ENCODE peak calls at places on chromosomes 4 and X, in seven cellular contexts. C, T, I, B, N, H and U are unnamed samples.

GRCh38 chr4:97923096-97923495 is 220.2 kb downstream of the STPG2 start:
- DNase-seq in C (no peak), T (no peak), I (no peak), B (no peak), N (no peak), H (no peak), U (no peak)

GRCh38 chr4:122826000-122826595 is 533 bp upstream of the FGF2 start:
- DNase-seq in C (peak; percentile 13), T (no peak), I (no peak), B (no peak), N (peak; percentile 5), H (no peak), U (peak; percentile 87)

GRCh38 chrX:140141444-140142029 is 176.2 kb upstream of the CXorf66 start:
- DNase-seq in C (peak; percentile 51), T (no peak), I (peak; percentile 9), B (peak; percentile 35), N (peak; percentile 44), H (peak; percentile 43), U (peak; percentile 41)

GRCh38 chr4:25104561-25104960 is 55.7 kb downstream of the SEPSECS start:
- DNase-seq in C (no peak), T (no peak), I (no peak), B (no peak), N (no peak), H (no peak), U (no peak)

GRCh38 chr4:88005086-88005485 is 2.3 kb upstream of the PKD2 start:
- DNase-seq in C (no peak), T (no peak), I (no peak), B (no peak), N (no peak), H (no peak), U (peak; percentile 71)

GRCh38 chrX:1249101-1249887 is 19.3 kb upstream of the CSF2RA start:
- DNase-seq in C (peak; percentile 82), T (no peak), I (peak; percentile 83), B (peak; percentile 60), N (no peak), H (peak; percentile 64), U (peak; percentile 36)

GRCh38 chr4:2006956-2007653 is 1.7 kb downstream of the NELFA start:
- DNase-seq in C (no peak), T (no peak), I (peak; percentile 43), B (no peak), N (no peak), H (no peak), U (no peak)

GRCh38 chrX:46447384-46447783 is 97.8 kb downstream of the ZNF674 start:
- DNase-seq in C (no peak), T (no peak), I (peak; percentile 32), B (no peak), N (no peak), H (no peak), U (peak; percentile 67)

GRCh38 chr4:130043796-130044195 is 947.8 kb downstream of the C4orf33 start:
- DNase-seq in C (no peak), T (no peak), I (peak; percentile 4), B (peak; percentile 43), N (no peak), H (no peak), U (no peak)

GRCh38 chrX:70476934-70477733 is 32.5 kb downstream of the DLG3 start:
- DNase-seq in C (peak; percentile 13), T (peak; percentile 36), I (peak; percentile 87), B (peak; percentile 53), N (no peak), H (no peak), U (peak; percentile 56)

GRCh38 chr4:1410491-1411325 is 4.5 kb upstream of the NKX1-1 start:
- DNase-seq in C (peak; percentile 97), T (peak; percentile 47), I (peak; percentile 46), B (no peak), N (peak; percentile 48), H (peak; percentile 93), U (peak; percentile 67)

GRCh38 chr4:5220028-5220427 is 168.7 kb downstream of the STK32B start:
- DNase-seq in C (peak; percentile 70), T (no peak), I (peak; percentile 24), B (no peak), N (no peak), H (peak; percentile 18), U (peak; percentile 31)

GRCh38 chr4:38950159-38950558 is 82.0 kb downstream of the TMEM156 start:
- DNase-seq in C (no peak), T (no peak), I (no peak), B (no peak), N (no peak), H (no peak), U (no peak)

GRCh38 chrX:51876441-51876840 is 17.0 kb upstream of the MAGED1 start:
- DNase-seq in C (no peak), T (no peak), I (peak; percentile 44), B (no peak), N (no peak), H (no peak), U (peak; percentile 60)

GRCh38 chrX:133913658-133914388 is 71.6 kb downstream of the GPC3 start:
- DNase-seq in C (peak; percentile 71), T (no peak), I (no peak), B (no peak), N (no peak), H (peak; percentile 44), U (no peak)

GRCh38 chrX:46572295-46572936 is 1.1 kb upstream of the CHST7 start:
- DNase-seq in C (no peak), T (no peak), I (no peak), B (no peak), N (no peak), H (no peak), U (peak; percentile 16)

GRCh38 chr4:87838207-87838606 is 5.4 kb downstream of the MEPE start:
- DNase-seq in C (peak; percentile 15), T (no peak), I (no peak), B (peak; percentile 22), N (no peak), H (no peak), U (peak; percentile 49)

GRCh38 chr4:169723207-169723606 is 34.5 kb downstream of the HPF1 start:
- DNase-seq in C (peak; percentile 33), T (no peak), I (peak; percentile 4), B (peak; percentile 31), N (peak; percentile 34), H (no peak), U (no peak)

GRCh38 chr4:104942990-104943758 is 203.5 kb upstream of the TET2 start:
- DNase-seq in C (no peak), T (no peak), I (no peak), B (no peak), N (no peak), H (no peak), U (no peak)

GRCh38 chr4:99945718-99946345 is 586 bp downstream of the DNAJB14 start:
- DNase-seq in C (no peak), T (no peak), I (peak; percentile 60), B (peak; percentile 14), N (peak; percentile 68), H (peak; percentile 9), U (peak; percentile 67)

GRCh38 chr4:6008766-6009385 is 9.4 kb downstream of the C4orf50 start:
- DNase-seq in C (no peak), T (no peak), I (no peak), B (no peak), N (no peak), H (no peak), U (no peak)

GRCh38 chr4:91280551-91281290 is 1023.0 kb upstream of the GRID2 start:
- DNase-seq in C (no peak), T (no peak), I (no peak), B (no peak), N (no peak), H (no peak), U (no peak)

GRCh38 chr4:5888222-5888701 is 4.6 kb downstream of the CRMP1 start:
- DNase-seq in C (peak; percentile 92), T (no peak), I (peak; percentile 17), B (no peak), N (peak; percentile 92), H (peak; percentile 71), U (no peak)

GRCh38 chrX:37956223-37956622 is 50.1 kb upstream of the SYTL5 start:
- DNase-seq in C (no peak), T (no peak), I (no peak), B (no peak), N (no peak), H (no peak), U (no peak)

GRCh38 chrX:37959212-37960021 is 46.9 kb upstream of the SYTL5 start:
- DNase-seq in C (no peak), T (no peak), I (no peak), B (no peak), N (no peak), H (no peak), U (no peak)

GRCh38 chrX:37955273-37955672 is 51.1 kb upstream of the SYTL5 start:
- DNase-seq in C (no peak), T (no peak), I (no peak), B (no peak), N (no peak), H (no peak), U (no peak)

GRCh38 chrX:37961118-37961517 is 45.2 kb upstream of the SYTL5 start:
- DNase-seq in C (no peak), T (no peak), I (no peak), B (no peak), N (no peak), H (no peak), U (no peak)

DNA sequence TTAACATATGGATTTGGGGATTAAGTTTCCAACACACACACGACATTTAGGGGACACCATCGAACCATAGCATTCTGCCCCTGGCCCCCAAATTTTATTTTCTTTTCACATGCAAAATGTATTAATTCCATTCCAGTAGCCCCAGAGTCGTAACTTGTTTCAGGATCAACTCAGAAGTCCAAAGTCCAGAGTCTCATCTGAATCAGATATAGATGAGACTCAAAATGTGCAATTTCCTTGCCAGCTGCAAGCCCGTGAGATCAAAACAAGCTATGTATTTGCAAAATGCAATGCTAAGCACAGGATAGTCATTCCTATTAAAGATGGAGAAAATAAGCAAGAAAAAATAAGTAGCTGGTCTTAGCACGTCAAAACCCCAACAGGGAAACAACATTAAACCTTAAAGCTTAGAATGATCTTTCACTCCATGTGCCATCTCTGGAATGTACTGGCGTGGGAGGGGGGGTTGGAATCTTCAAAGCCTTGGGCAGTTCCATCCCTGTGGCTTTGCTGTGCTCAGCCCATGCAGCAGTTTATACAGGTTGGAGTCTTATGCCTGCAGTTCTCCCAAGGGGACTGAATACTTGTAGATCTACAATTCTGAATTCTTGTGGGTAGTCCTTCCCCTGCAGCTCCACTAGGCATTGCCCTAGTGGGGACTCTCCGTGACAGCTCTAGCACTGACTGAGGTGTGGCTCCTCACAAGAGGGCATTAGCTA is 47.7 kb upstream of the SYTL5 start:
- DNase-seq in C (no peak), T (no peak), I (peak; percentile 6), B (no peak), N (no peak), H (no peak), U (peak; percentile 9)
- H3K4me2 ChIP-seq in C (no peak overlapping the region), T (no peak overlapping the region), I (peak overlapping the region; percentile 29), B (peak overlapping the region; percentile 28), N (no peak overlapping the region), H (no peak overlapping the region), U (no peak overlapping the region)

GRCh38 chrX:20066968-20067708 is 49.6 kb downstream of the MAP7D2 start:
- DNase-seq in C (peak; percentile 26), T (no peak), I (peak; percentile 51), B (peak; percentile 71), N (peak; percentile 57), H (no peak), U (peak; percentile 69)
- H3K27ac ChIP-seq in C (no peak overlapping the region), T (peak overlapping the region; percentile 20), I (peak overlapping the region; percentile 74), B (peak overlapping the region; percentile 55), N (peak overlapping the region; percentile 36), H (no peak overlapping the region), U (peak overlapping the region; percentile 69)

GRCh38 chrX:41543668-41544067 is 96.5 kb downstream of the NYX start:
- DNase-seq in C (no peak), T (no peak), I (no peak), B (no peak), N (no peak), H (no peak), U (no peak)
- H3K4me2 ChIP-seq in C (no peak overlapping the region), T (no peak overlapping the region), I (no peak overlapping the region), B (no peak overlapping the region), N (no peak overlapping the region), H (no peak overlapping the region), U (no peak overlapping the region)

GRCh38 chr4:64533637-64534036 is 124.4 kb upstream of the TECRL start:
- DNase-seq in C (no peak), T (no peak), I (no peak), B (no peak), N (no peak), H (no peak), U (no peak)
- H3K27ac ChIP-seq in C (no peak overlapping the region), T (no peak overlapping the region), I (no peak overlapping the region), B (no peak overlapping the region), N (no peak overlapping the region), H (no peak overlapping the region), U (no peak overlapping the region)